ENCODE peak calls at places on chromosome 20, in seven cellular contexts. Q is hypothalamus, X is D341Med, F is cardiac muscle cell, S is WTC11, I is tibial nerve, D is GM19239. N is an unnamed sample.

GRCh38 chr20:50054626-50055511 is 58.1 kb downstream of the UBE2V1 start:
- DNase-seq in Q (peak), X (peak), F (no peak), S (no peak), I (no peak), D (no peak), N (no peak)

GRCh38 chr20:36017034-36017951 is 48.9 kb downstream of the CNBD2 start:
- DNase-seq in Q (no peak), X (peak), F (no peak), S (no peak), I (peak), D (no peak), N (no peak)

GRCh38 chr20:62504323-62504722 is 28.5 kb upstream of the GATA5 start:
- DNase-seq in Q (no peak), X (no peak), F (no peak), S (no peak), I (no peak), D (no peak), N (no peak)

GRCh38 chr20:3175270-3175669 is 1.9 kb upstream of the LZTS3 start:
- DNase-seq in Q (no peak), X (no peak), F (no peak), S (no peak), I (no peak), D (no peak), N (no peak)

GRCh38 chr20:57043669-57044268 is 222.7 kb downstream of the BMP7 start:
- DNase-seq in Q (no peak), X (no peak), F (no peak), S (no peak), I (no peak), D (no peak), N (no peak)

GRCh38 chr20:48403362-48403761 is 424.4 kb downstream of the PREX1 start:
- DNase-seq in Q (no peak), X (no peak), F (no peak), S (no peak), I (no peak), D (no peak), N (no peak)

GRCh38 chr20:44319880-44320422 is 8.9 kb upstream of the FITM2 start:
- DNase-seq in Q (no peak), X (no peak), F (no peak), S (no peak), I (no peak), D (no peak), N (no peak)

GRCh38 chr20:35988910-35989463 is 20.6 kb downstream of the CNBD2 start:
- DNase-seq in Q (no peak), X (no peak), F (no peak), S (no peak), I (no peak), D (no peak), N (no peak)

GRCh38 chr20:34065260-34065659 is 46.8 kb downstream of the EIF2S2 start:
- DNase-seq in Q (no peak), X (no peak), F (no peak), S (no peak), I (no peak), D (no peak), N (no peak)